ENCODE peak calls at places on chromosome 13, in six cellular contexts. H is mesothelial cell of epicardium, Q is neural progenitor cell, P is adrenal gland, N is AG09319, A is HFF-Myc. V is an unnamed sample.

GRCh38 chr13:111344471-111345191 is 24.2 kb downstream of the TEX29 start:
- DNase-seq in H (no peak), Q (peak), P (peak), N (no peak), A (peak), V (peak)

GRCh38 chr13:74770361-74770760 is 636.2 kb upstream of the KLF12 start:
- DNase-seq in H (no peak), Q (no peak), P (no peak), N (peak), A (peak), V (peak)

GRCh38 chr13:31081316-31081715 is 80.4 kb downstream of the HSPH1 start:
- DNase-seq in H (no peak), Q (no peak), P (no peak), N (no peak), A (no peak), V (no peak)

GRCh38 chr13:78133511-78133910 is 214.9 kb upstream of the EDNRB start:
- DNase-seq in H (no peak), Q (no peak), P (no peak), N (no peak), A (no peak), V (no peak)

GRCh38 chr13:44904982-44905381 is 84.3 kb downstream of the NUFIP1 start:
- DNase-seq in H (no peak), Q (no peak), P (peak), N (peak), A (peak), V (peak)

GRCh38 chr13:86870388-86870966 is 800.7 kb upstream of the SLITRK5 start:
- DNase-seq in H (no peak), Q (peak), P (no peak), N (no peak), A (no peak), V (no peak)

GRCh38 chr13:29125934-29126424 is 305.8 kb downstream of the MTUS2 start:
- DNase-seq in H (no peak), Q (no peak), P (no peak), N (no peak), A (no peak), V (no peak)

GRCh38 chr13:41418027-41418426 is 39.3 kb upstream of the RGCC start:
- DNase-seq in H (no peak), Q (no peak), P (no peak), N (peak), A (peak), V (no peak)

GRCh38 chr13:30735025-30735967 is at the start of gene ALOX5AP:
- DNase-seq in H (no peak), Q (no peak), P (no peak), N (no peak), A (no peak), V (no peak)

GRCh38 chr13:57627663-57628062 is 3.9 kb upstream of the PCDH17 start:
- DNase-seq in H (no peak), Q (peak), P (no peak), N (no peak), A (no peak), V (peak)

GRCh38 chr13:51122868-51123267 is 11.8 kb upstream of the C13orf42 start:
- DNase-seq in H (no peak), Q (no peak), P (no peak), N (no peak), A (no peak), V (no peak)

GRCh38 chr13:50993908-50994307 is 84.3 kb downstream of the RNASEH2B start:
- DNase-seq in H (no peak), Q (no peak), P (no peak), N (no peak), A (no peak), V (no peak)

GRCh38 chr13:105847532-105848295 is 687.7 kb downstream of the EFNB2 start:
- DNase-seq in H (no peak), Q (no peak), P (no peak), N (no peak), A (no peak), V (no peak)

GRCh38 chr13:93857126-93857525 is 622.4 kb downstream of the DCT start:
- DNase-seq in H (no peak), Q (no peak), P (no peak), N (no peak), A (no peak), V (no peak)

GRCh38 chr13:58324130-58324529 is 692.6 kb downstream of the PCDH17 start:
- DNase-seq in H (no peak), Q (no peak), P (no peak), N (no peak), A (no peak), V (no peak)

GRCh38 chr13:27276188-27276587 is 5.6 kb downstream of the RASL11A start:
- DNase-seq in H (no peak), Q (no peak), P (no peak), N (peak), A (no peak), V (no peak)

GRCh38 chr13:46378411-46378810 is 8.6 kb downstream of the RUBCNL start:
- DNase-seq in H (no peak), Q (no peak), P (no peak), N (no peak), A (no peak), V (no peak)

GRCh38 chr13:113895436-113895835 is 31.6 kb upstream of the GAS6 start:
- DNase-seq in H (no peak), Q (no peak), P (no peak), N (no peak), A (no peak), V (no peak)

GRCh38 chr13:23966691-23967615 is 69.7 kb upstream of the C1QTNF9B start:
- DNase-seq in H (no peak), Q (no peak), P (no peak), N (no peak), A (no peak), V (no peak)

GRCh38 chr13:29438772-29439171 is 156.7 kb downstream of the SLC7A1 start:
- DNase-seq in H (no peak), Q (no peak), P (no peak), N (no peak), A (no peak), V (no peak)

GRCh38 chr13:51435002-51435578 is 17.7 kb downstream of the INTS6 start:
- DNase-seq in H (no peak), Q (no peak), P (no peak), N (no peak), A (no peak), V (peak)

GRCh38 chr13:53411443-53411842 is 382.8 kb downstream of the OLFM4 start:
- DNase-seq in H (no peak), Q (peak), P (no peak), N (no peak), A (no peak), V (no peak)

GRCh38 chr13:45305079-45305478 is 35.9 kb downstream of the TPT1 start:
- DNase-seq in H (no peak), Q (no peak), P (no peak), N (no peak), A (no peak), V (no peak)

GRCh38 chr13:71867101-71867814 is at the start of gene DACH1:
- DNase-seq in H (peak), Q (peak), P (peak), N (peak), A (peak), V (peak)

GRCh38 chr13:45016792-45017425 is 27.6 kb downstream of the GPALPP1 start:
- DNase-seq in H (no peak), Q (no peak), P (no peak), N (no peak), A (no peak), V (no peak)

GRCh38 chr13:31045621-31046081 is 113.2 kb downstream of the TEX26 start:
- DNase-seq in H (no peak), Q (no peak), P (peak), N (peak), A (peak), V (peak)

GRCh38 chr13:50236898-50237318 is 221.7 kb downstream of the KCNRG start:
- DNase-seq in H (no peak), Q (no peak), P (no peak), N (no peak), A (no peak), V (no peak)

GRCh38 chr13:21579754-21580316 is 24.1 kb downstream of the MICU2 start:
- DNase-seq in H (no peak), Q (no peak), P (no peak), N (no peak), A (no peak), V (no peak)

GRCh38 chr13:29310806-29311205 is 284.7 kb downstream of the SLC7A1 start:
- DNase-seq in H (no peak), Q (no peak), P (no peak), N (no peak), A (no peak), V (no peak)

GRCh38 chr13:95756072-95756471 is 79.1 kb downstream of the DNAJC3 start:
- DNase-seq in H (no peak), Q (no peak), P (no peak), N (no peak), A (no peak), V (no peak)

GRCh38 chr13:36395280-36395679 is 37.0 kb upstream of the CCNA1 start:
- DNase-seq in H (no peak), Q (no peak), P (no peak), N (peak), A (peak), V (peak)
- TF ChIP-seq CTCF in H (peak), Q (peak), P (peak), N (peak), A (peak), V (peak)

GRCh38 chr13:33692531-33692930 is 125.4 kb upstream of the RFC3 start:
- DNase-seq in H (no peak), Q (no peak), P (no peak), N (no peak), A (no peak), V (no peak)
- TF ChIP-seq CTCF in H (no peak), Q (no peak), P (no peak), N (no peak), A (no peak), V (peak)

GRCh38 chr13:60169239-60170031 is 5.7 kb upstream of the DIAPH3 start:
- DNase-seq in H (no peak), Q (no peak), P (no peak), N (no peak), A (no peak), V (no peak)
- TF ChIP-seq CTCF in H (no peak), Q (no peak), P (no peak), N (no peak), A (no peak), V (peak)

DNA sequence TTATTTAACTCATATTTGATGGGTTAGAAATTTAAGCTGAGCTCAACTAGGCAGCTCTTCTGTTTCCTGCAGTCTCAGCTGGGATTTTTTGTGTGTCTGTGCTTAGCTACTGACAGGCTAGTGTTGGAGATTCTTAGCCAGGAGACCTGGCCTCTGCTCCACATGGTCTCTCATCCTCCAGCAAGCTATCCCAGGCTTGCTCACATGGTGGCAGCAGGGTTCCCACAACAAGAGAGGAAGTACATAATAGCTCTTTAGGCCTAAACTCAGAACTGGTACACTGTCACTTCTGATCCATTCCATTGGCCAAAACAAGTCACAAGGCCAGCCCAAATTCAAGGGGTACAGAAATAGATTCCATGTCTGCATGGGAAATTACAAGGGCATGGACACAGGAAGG is 406.2 kb downstream of the SUCLA2 start:
- DNase-seq in H (no peak), Q (peak), P (no peak), N (no peak), A (no peak), V (peak)
- TF ChIP-seq CTCF in H (no peak), Q (peak), P (no peak), N (no peak), A (peak), V (no peak)

GRCh38 chr13:91567485-91568207 is 169.2 kb downstream of the GPC5 start:
- DNase-seq in H (no peak), Q (no peak), P (no peak), N (no peak), A (no peak), V (no peak)
- TF ChIP-seq CTCF in H (no peak), Q (no peak), P (no peak), N (no peak), A (no peak), V (no peak)

GRCh38 chr13:35354882-35355281 is 121.6 kb downstream of the MAB21L1 start:
- DNase-seq in H (no peak), Q (no peak), P (no peak), N (no peak), A (no peak), V (no peak)
- TF ChIP-seq CTCF in H (no peak), Q (no peak), P (no peak), N (no peak), A (no peak), V (no peak)

GRCh38 chr13:109010912-109011311 is 381.5 kb downstream of the MYO16 start:
- DNase-seq in H (no peak), Q (peak), P (no peak), N (no peak), A (no peak), V (no peak)
- TF ChIP-seq CTCF in H (no peak), Q (no peak), P (no peak), N (no peak), A (no peak), V (no peak)

GRCh38 chr13:98879127-98879520 is 98.7 kb downstream of the DOCK9 start:
- DNase-seq in H (no peak), Q (no peak), P (no peak), N (no peak), A (no peak), V (no peak)
- TF ChIP-seq CTCF in H (no peak), Q (no peak), P (no peak), N (no peak), A (no peak), V (peak)

GRCh38 chr13:35826626-35827254 is 304.4 kb downstream of the DCLK1 start:
- DNase-seq in H (no peak), Q (no peak), P (no peak), N (no peak), A (no peak), V (no peak)
- TF ChIP-seq CTCF in H (no peak), Q (peak), P (no peak), N (peak), A (no peak), V (peak)

V was measured in HFFc6.